ENCODE peak calls at places on chromosomes 7 and 10, in four cellular contexts. S is mucosa of descending colon, T is uterus, Q is adrenal gland. Y is an unnamed sample.

GRCh38 chr7:55065511-55066229 is 46.9 kb downstream of the EGFR start:
- DNase-seq in S (no peak), T (no peak), Q (peak; percentile 60), Y (no peak)

GRCh38 chr7:65269150-65269856 is 104.4 kb upstream of the ZNF92 start:
- DNase-seq in S (no peak), T (no peak), Q (peak; percentile 28), Y (peak; percentile 24)

GRCh38 chr10:30701471-30702173 is 72.1 kb upstream of the LYZL2 start:
- DNase-seq in S (peak; percentile 49), T (peak; percentile 24), Q (peak; percentile 31), Y (peak; percentile 22)

GRCh38 chr10:44389150-44389549 is 4.3 kb upstream of the CXCL12 start:
- DNase-seq in S (no peak), T (peak; percentile 37), Q (peak; percentile 73), Y (peak; percentile 63)

GRCh38 chr7:66247387-66248078 is 42.4 kb downstream of the TPST1 start:
- DNase-seq in S (no peak), T (no peak), Q (no peak), Y (no peak)

GRCh38 chr10:42984761-42985325 is 92.0 kb upstream of the RET start:
- DNase-seq in S (no peak), T (no peak), Q (peak; percentile 15), Y (no peak)

GRCh38 chr10:133384071-133384470 is 5.0 kb downstream of the PAOX start:
- DNase-seq in S (peak; percentile 14), T (no peak), Q (no peak), Y (no peak)

GRCh38 chr7:28228386-28228785 is 47.8 kb upstream of the JAZF1 start:
- DNase-seq in S (no peak), T (no peak), Q (no peak), Y (no peak)

GRCh38 chr10:70477661-70478162 is 855 bp upstream of the PALD1 start:
- DNase-seq in S (peak; percentile 51), T (peak; percentile 51), Q (no peak), Y (no peak)

GRCh38 chr7:96303105-96303685 is 18.7 kb downstream of the SLC25A13 start:
- DNase-seq in S (peak; percentile 39), T (no peak), Q (no peak), Y (no peak)

GRCh38 chr10:33519130-33519860 is 184.8 kb upstream of the NRP1 start:
- DNase-seq in S (no peak), T (no peak), Q (no peak), Y (no peak)

GRCh38 chr7:24580283-24580946 is 7.2 kb downstream of the PALS2 start:
- DNase-seq in S (no peak), T (no peak), Q (no peak), Y (no peak)

GRCh38 chr7:37081436-37081835 is 357.1 kb upstream of the AOAH start:
- DNase-seq in S (no peak), T (peak; percentile 20), Q (peak; percentile 55), Y (peak; percentile 55)

GRCh38 chr10:15209827-15210509 is 41.5 kb upstream of the NMT2 start:
- DNase-seq in S (peak; percentile 71), T (peak; percentile 73), Q (peak; percentile 88), Y (peak; percentile 87)

DNA sequence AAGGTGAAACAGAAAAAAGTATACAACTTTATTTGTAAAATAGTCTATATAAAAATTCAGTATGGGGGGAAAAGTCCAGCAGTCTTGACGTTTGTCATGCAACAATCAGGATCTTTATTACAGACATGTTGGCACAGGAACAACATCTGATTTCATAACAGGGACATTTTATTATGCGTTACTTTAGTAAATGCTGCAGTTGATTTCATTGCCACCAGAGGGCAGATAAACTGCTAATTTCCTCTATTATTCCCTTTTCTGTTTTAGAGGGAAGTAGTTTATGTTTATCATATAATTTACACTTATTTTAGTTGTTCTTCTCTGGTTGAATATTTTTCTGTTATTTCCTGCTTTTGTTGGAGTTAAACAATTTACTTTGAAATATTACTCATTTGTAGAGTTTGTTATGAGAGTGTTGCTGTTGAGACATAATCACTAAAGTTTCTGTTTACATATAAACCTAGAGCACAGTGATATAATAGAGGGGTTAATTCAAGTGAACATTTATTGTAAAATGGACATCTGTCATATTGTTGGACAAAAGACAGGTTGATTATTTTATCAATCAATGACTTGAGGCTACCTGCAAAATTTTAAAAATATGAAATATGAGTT is 3.3 kb downstream of the PLXDC2 start:
- DNase-seq in S (no peak), T (no peak), Q (peak; percentile 69), Y (peak; percentile 32)
- H3K4me3 ChIP-seq in S (no peak overlapping the region), T (no peak overlapping the region), Q (no peak overlapping the region), Y (no peak overlapping the region)

DNA sequence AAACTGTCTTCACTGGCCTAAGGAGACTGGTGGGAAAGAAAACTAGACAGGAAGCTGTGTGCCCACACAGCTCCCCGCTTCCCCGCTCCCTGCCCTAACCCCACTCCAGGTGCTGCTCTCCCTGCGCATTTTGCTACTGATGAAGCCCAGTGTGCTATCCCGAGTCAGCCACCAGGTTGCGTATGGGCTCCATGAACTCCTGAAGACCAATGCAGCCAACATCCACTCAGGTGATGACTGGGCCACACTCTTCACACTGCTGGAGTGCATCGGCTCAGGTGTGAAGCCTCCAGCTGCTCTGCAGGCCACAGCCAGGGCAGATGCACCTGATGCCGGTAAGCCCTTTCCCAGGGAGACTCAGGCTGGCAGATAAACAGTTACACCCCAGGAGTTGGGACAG is 20.3 kb upstream of the NFKB2 start:
- DNase-seq in S (no peak), T (no peak), Q (no peak), Y (no peak)
- H3K36me3 ChIP-seq in S (peaks cover 34% of the 10 kb centered on the region), T (no peaks in the 10 kb centered on the region), Q (no peaks in the 10 kb centered on the region), Y (peaks cover 7% of the 10 kb centered on the region)

DNA sequence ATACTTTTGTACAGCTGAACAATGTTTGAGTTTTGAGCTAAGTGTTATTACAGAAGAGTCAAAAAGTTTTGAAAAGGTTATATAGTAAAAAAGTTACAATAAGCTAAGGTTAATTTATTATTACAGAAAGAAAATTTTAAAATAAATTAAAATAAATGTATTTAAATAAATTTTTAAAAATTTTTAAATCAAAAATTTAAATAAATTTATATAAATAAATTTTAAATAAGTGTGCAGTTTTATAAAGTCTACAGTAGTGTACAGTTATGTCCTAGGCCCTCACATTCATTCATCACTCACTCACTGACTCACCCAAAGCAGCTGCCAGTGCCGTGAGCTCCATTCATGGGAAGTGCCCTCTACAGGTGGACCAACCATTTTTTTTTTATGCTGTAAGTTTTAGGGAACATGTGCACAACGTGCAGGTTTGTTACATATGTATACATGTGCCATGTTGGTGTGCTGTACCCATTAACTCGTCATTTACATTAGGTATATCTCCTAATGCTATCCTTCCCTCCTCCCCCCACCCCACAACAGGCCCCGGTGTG is 462.9 kb upstream of the ZMIZ1 start:
- DNase-seq in S (no peak), T (no peak), Q (no peak), Y (no peak)
- TF ChIP-seq CTCF in S (no peak), T (peak; percentile 2), Q (peak; percentile 15), Y (peak; percentile 11)

DNA sequence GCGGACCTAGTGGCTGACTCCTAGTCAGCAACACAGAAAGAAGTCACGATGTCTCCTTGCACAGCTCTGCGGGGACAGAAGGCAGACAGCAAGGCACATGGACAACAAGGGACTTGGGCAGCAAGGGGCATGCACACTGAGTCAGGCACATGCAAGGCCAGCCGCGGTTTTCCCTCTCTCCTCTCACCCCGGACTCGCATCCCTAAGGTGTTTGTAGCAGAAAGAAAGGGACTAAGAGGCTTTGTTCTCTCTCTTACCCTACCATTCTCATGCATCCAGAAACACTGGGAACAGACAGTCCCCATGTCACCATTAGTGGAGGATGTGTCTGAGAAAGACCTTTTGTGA is 193.3 kb upstream of the PHF14 start:
- DNase-seq in S (no peak), T (no peak), Q (no peak), Y (no peak)
- H3K4me3 ChIP-seq in S (no peak overlapping the region), T (no peak overlapping the region), Q (no peak overlapping the region), Y (no peak overlapping the region)

GRCh38 chr7:74231232-74231590 is 21.4 kb downstream of the LAT2 start:
- DNase-seq in S (no peak), T (no peak), Q (no peak), Y (no peak)

GRCh38 chr7:74233655-74234280 is 20.4 kb downstream of the RFC2 start:
- DNase-seq in S (no peak), T (no peak), Q (no peak), Y (no peak)

GRCh38 chr7:74236284-74236683 is 17.9 kb downstream of the RFC2 start:
- DNase-seq in S (no peak), T (no peak), Q (no peak), Y (no peak)

GRCh38 chr7:74235525-74236269 is 18.5 kb downstream of the RFC2 start:
- DNase-seq in S (no peak), T (no peak), Q (no peak), Y (no peak)

GRCh38 chr7:74234549-74234948 is 19.6 kb downstream of the RFC2 start:
- DNase-seq in S (no peak), T (no peak), Q (no peak), Y (no peak)
- H3K36me3 ChIP-seq in S (no peaks in the 10 kb centered on the region), T (no peaks in the 10 kb centered on the region), Q (no peaks in the 10 kb centered on the region), Y (peaks cover 18% of the 10 kb centered on the region)

Y was measured in body of pancreas.